ENCODE peak calls at places on chromosomes 11 and 22, in four cellular contexts. C is GM19239, E is NCI-H1436 treated with DMSO at 0.1 percent for 48 hours, A is T follicular helper cell. Y is an unnamed sample.

GRCh38 chr11:104653011-104653806 is 245.1 kb downstream of the CASP12 start:
- DNase-seq in C (no peak), E (no peak), A (no peak), Y (no peak)

GRCh38 chr22:19477321-19478085 is 1.5 kb downstream of the UFD1 start:
- DNase-seq in C (no peak), E (no peak), A (no peak), Y (no peak)

GRCh38 chr22:39414886-39415285 is 15.3 kb downstream of the TAB1 start:
- DNase-seq in C (no peak), E (no peak), A (no peak), Y (no peak)

GRCh38 chr22:28410050-28410816 is 269.4 kb downstream of the TTC28 start:
- DNase-seq in C (no peak), E (no peak), A (no peak), Y (peak)

GRCh38 chr11:30852645-30853044 is 266.5 kb upstream of the MPPED2 start:
- DNase-seq in C (no peak), E (no peak), A (no peak), Y (no peak)

GRCh38 chr11:57513911-57514537 is 1.5 kb downstream of the SLC43A1 start:
- DNase-seq in C (no peak), E (no peak), A (no peak), Y (peak)

GRCh38 chr22:30283342-30283741 is 6.0 kb downstream of the CASTOR1 start:
- DNase-seq in C (no peak), E (no peak), A (no peak), Y (no peak)

GRCh38 chr11:117918366-117919255 is 10.6 kb downstream of the TMPRSS13 start:
- DNase-seq in C (no peak), E (no peak), A (no peak), Y (no peak)

GRCh38 chr11:134792044-134792443 is 380.0 kb upstream of the B3GAT1 start:
- DNase-seq in C (no peak), E (no peak), A (no peak), Y (no peak)

GRCh38 chr11:56491270-56491669 is at the start of gene OR5M8:
- DNase-seq in C (no peak), E (no peak), A (no peak), Y (no peak)

GRCh38 chr11:117744471-117745280 is 52.3 kb downstream of the DSCAML1 start:
- DNase-seq in C (no peak), E (no peak), A (no peak), Y (no peak)

GRCh38 chr11:67117176-67117575 is 1.9 kb upstream of the KDM2A start:
- DNase-seq in C (no peak), E (no peak), A (no peak), Y (no peak)

Y was measured in dermis microvascular lymphatic vessel endothelial cell.